ENCODE peak calls at places on chromosomes 5 and 9, in ten cellular contexts. One of them, this sample, is unnamed.

GRCh38 chr5:138686668-138687067 is 66.6 kb upstream of the CTNNA1 start:
- DNase-seq in IMR-90: peak; percentile 51
- DNase-seq in heart right ventricle: no peak
- DNase-seq in A549: no peak
- DNase-seq in hepatocyte: no peak
- DNase-seq in body of pancreas: no peak
- DNase-seq in pancreas: no peak
- DNase-seq in esophagus squamous epithelium: no peak
- DNase-seq in caudate nucleus: no peak
- DNase-seq in right atrium auricular region: no peak
- DNase-seq in this sample: no peak

GRCh38 chr5:35246928-35247644 is 16.8 kb upstream of the PRLR start:
- DNase-seq in IMR-90: no peak
- DNase-seq in heart right ventricle: peak; percentile 35
- DNase-seq in A549: no peak
- DNase-seq in hepatocyte: peak; percentile 43
- DNase-seq in body of pancreas: peak; percentile 82
- DNase-seq in pancreas: peak; percentile 76
- DNase-seq in esophagus squamous epithelium: no peak
- DNase-seq in caudate nucleus: no peak
- DNase-seq in right atrium auricular region: no peak
- DNase-seq in this sample: peak; percentile 2

GRCh38 chr9:107706706-107707105 is 217.1 kb upstream of the KLF4 start:
- DNase-seq in IMR-90: no peak
- DNase-seq in heart right ventricle: no peak
- DNase-seq in A549: no peak
- DNase-seq in hepatocyte: no peak
- DNase-seq in body of pancreas: no peak
- DNase-seq in pancreas: no peak
- DNase-seq in esophagus squamous epithelium: no peak
- DNase-seq in caudate nucleus: no peak
- DNase-seq in right atrium auricular region: no peak
- DNase-seq in this sample: no peak

GRCh38 chr9:93600504-93600903 is 24.1 kb downstream of the PHF2 start:
- DNase-seq in IMR-90: no peak
- DNase-seq in heart right ventricle: no peak
- DNase-seq in A549: no peak
- DNase-seq in hepatocyte: no peak
- DNase-seq in body of pancreas: no peak
- DNase-seq in pancreas: no peak
- DNase-seq in esophagus squamous epithelium: no peak
- DNase-seq in caudate nucleus: no peak
- DNase-seq in right atrium auricular region: peak; percentile 50
- DNase-seq in this sample: no peak

GRCh38 chr5:13878357-13878756 is 66.1 kb downstream of the DNAH5 start:
- DNase-seq in IMR-90: no peak
- DNase-seq in heart right ventricle: no peak
- DNase-seq in A549: no peak
- DNase-seq in hepatocyte: no peak
- DNase-seq in body of pancreas: no peak
- DNase-seq in pancreas: no peak
- DNase-seq in esophagus squamous epithelium: no peak
- DNase-seq in caudate nucleus: no peak
- DNase-seq in right atrium auricular region: no peak
- DNase-seq in this sample: no peak

GRCh38 chr9:100690438-100690837 is 112.6 kb downstream of the CAVIN4 start:
- DNase-seq in IMR-90: no peak
- DNase-seq in heart right ventricle: no peak
- DNase-seq in A549: no peak
- DNase-seq in hepatocyte: no peak
- DNase-seq in body of pancreas: no peak
- DNase-seq in pancreas: no peak
- DNase-seq in esophagus squamous epithelium: no peak
- DNase-seq in caudate nucleus: no peak
- DNase-seq in right atrium auricular region: no peak
- DNase-seq in this sample: no peak

GRCh38 chr5:143011621-143012020 is 241.4 kb downstream of the ARHGAP26 start:
- DNase-seq in IMR-90: peak; percentile 83
- DNase-seq in heart right ventricle: no peak
- DNase-seq in A549: no peak
- DNase-seq in hepatocyte: no peak
- DNase-seq in body of pancreas: no peak
- DNase-seq in pancreas: no peak
- DNase-seq in esophagus squamous epithelium: no peak
- DNase-seq in caudate nucleus: no peak
- DNase-seq in right atrium auricular region: no peak
- DNase-seq in this sample: no peak

GRCh38 chr9:78791779-78792178 is 494.9 kb downstream of the PSAT1 start:
- DNase-seq in IMR-90: no peak
- DNase-seq in heart right ventricle: no peak
- DNase-seq in A549: no peak
- DNase-seq in hepatocyte: no peak
- DNase-seq in body of pancreas: no peak
- DNase-seq in pancreas: no peak
- DNase-seq in esophagus squamous epithelium: no peak
- DNase-seq in caudate nucleus: no peak
- DNase-seq in right atrium auricular region: no peak
- DNase-seq in this sample: no peak

GRCh38 chr5:172902497-172903472 is 56.4 kb upstream of the RPL26L1 start:
- DNase-seq in IMR-90: peak; percentile 99
- DNase-seq in heart right ventricle: peak; percentile 81
- DNase-seq in A549: peak; percentile 82
- DNase-seq in hepatocyte: peak; percentile 89
- DNase-seq in body of pancreas: peak; percentile 87
- DNase-seq in pancreas: peak; percentile 83
- DNase-seq in esophagus squamous epithelium: no peak
- DNase-seq in caudate nucleus: no peak
- DNase-seq in right atrium auricular region: peak; percentile 84
- DNase-seq in this sample: no peak

GRCh38 chr9:129008469-129008965 is 19.6 kb downstream of the SH3GLB2 start:
- DNase-seq in IMR-90: no peak
- DNase-seq in heart right ventricle: no peak
- DNase-seq in A549: no peak
- DNase-seq in hepatocyte: peak; percentile 8
- DNase-seq in body of pancreas: no peak
- DNase-seq in pancreas: no peak
- DNase-seq in esophagus squamous epithelium: no peak
- DNase-seq in caudate nucleus: no peak
- DNase-seq in right atrium auricular region: no peak
- DNase-seq in this sample: no peak

GRCh38 chr9:35906923-35907699 is 1.1 kb downstream of the HRCT1 start:
- DNase-seq in IMR-90: peak; percentile 75
- DNase-seq in heart right ventricle: peak; percentile 61
- DNase-seq in A549: no peak
- DNase-seq in hepatocyte: peak; percentile 68
- DNase-seq in body of pancreas: no peak
- DNase-seq in pancreas: no peak
- DNase-seq in esophagus squamous epithelium: no peak
- DNase-seq in caudate nucleus: no peak
- DNase-seq in right atrium auricular region: peak; percentile 87
- DNase-seq in this sample: no peak

GRCh38 chr9:84357235-84357634 is 16.7 kb upstream of the SLC28A3 start:
- DNase-seq in IMR-90: no peak
- DNase-seq in heart right ventricle: no peak
- DNase-seq in A549: no peak
- DNase-seq in hepatocyte: no peak
- DNase-seq in body of pancreas: no peak
- DNase-seq in pancreas: no peak
- DNase-seq in esophagus squamous epithelium: no peak
- DNase-seq in caudate nucleus: no peak
- DNase-seq in right atrium auricular region: no peak
- DNase-seq in this sample: no peak

GRCh38 chr9:94922691-94923107 is 196.2 kb downstream of the AOPEP start:
- DNase-seq in IMR-90: peak; percentile 64
- DNase-seq in heart right ventricle: no peak
- DNase-seq in A549: no peak
- DNase-seq in hepatocyte: no peak
- DNase-seq in body of pancreas: no peak
- DNase-seq in pancreas: no peak
- DNase-seq in esophagus squamous epithelium: no peak
- DNase-seq in caudate nucleus: no peak
- DNase-seq in right atrium auricular region: peak; percentile 78
- DNase-seq in this sample: no peak

GRCh38 chr5:98975682-98976407 is 47.0 kb upstream of the CHD1 start:
- DNase-seq in IMR-90: peak; percentile 5
- DNase-seq in heart right ventricle: no peak
- DNase-seq in A549: no peak
- DNase-seq in hepatocyte: no peak
- DNase-seq in body of pancreas: no peak
- DNase-seq in pancreas: no peak
- DNase-seq in esophagus squamous epithelium: no peak
- DNase-seq in caudate nucleus: no peak
- DNase-seq in right atrium auricular region: no peak
- DNase-seq in this sample: no peak
- H3K27ac ChIP-seq in IMR-90: no peak overlapping the region
- H3K27ac ChIP-seq in heart right ventricle: no peak overlapping the region
- H3K27ac ChIP-seq in A549: no peak overlapping the region
- H3K27ac ChIP-seq in hepatocyte: peak overlapping the region; percentile 45
- H3K27ac ChIP-seq in body of pancreas: no peak overlapping the region
- H3K27ac ChIP-seq in pancreas: no peak overlapping the region
- H3K27ac ChIP-seq in esophagus squamous epithelium: no peak overlapping the region
- H3K27ac ChIP-seq in caudate nucleus: no peak overlapping the region
- H3K27ac ChIP-seq in right atrium auricular region: no peak overlapping the region
- H3K27ac ChIP-seq in this sample: no peak overlapping the region

DNA sequence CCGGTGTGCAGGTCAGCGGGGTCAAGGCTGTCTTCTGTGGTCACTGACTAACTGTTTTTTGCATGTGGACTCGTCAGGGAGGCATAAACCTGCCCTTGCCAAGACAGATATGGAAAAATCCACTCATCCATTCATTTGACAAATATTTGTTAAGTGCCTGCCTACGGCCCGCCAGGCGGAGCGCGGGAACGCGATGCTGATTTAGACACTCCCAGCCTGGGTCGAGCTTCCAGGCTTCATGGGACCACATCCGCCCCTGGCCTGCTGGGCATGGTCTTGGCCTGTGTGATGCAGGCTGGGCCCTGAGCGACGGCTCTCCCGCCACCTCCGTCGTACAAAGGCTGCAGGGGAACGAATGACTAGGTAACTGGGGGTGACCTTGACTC is 18.1 kb downstream of the MYMK start:
- DNase-seq in IMR-90: peak; percentile 89
- DNase-seq in heart right ventricle: no peak
- DNase-seq in A549: no peak
- DNase-seq in hepatocyte: no peak
- DNase-seq in body of pancreas: peak; percentile 57
- DNase-seq in pancreas: no peak
- DNase-seq in esophagus squamous epithelium: no peak
- DNase-seq in caudate nucleus: no peak
- DNase-seq in right atrium auricular region: peak; percentile 92
- DNase-seq in this sample: no peak
- H3K27ac ChIP-seq in IMR-90: no peak overlapping the region
- H3K27ac ChIP-seq in heart right ventricle: peak overlapping the region; percentile 57
- H3K27ac ChIP-seq in A549: no peak overlapping the region
- H3K27ac ChIP-seq in hepatocyte: no peak overlapping the region
- H3K27ac ChIP-seq in body of pancreas: no peak overlapping the region
- H3K27ac ChIP-seq in pancreas: no peak overlapping the region
- H3K27ac ChIP-seq in esophagus squamous epithelium: peak overlapping the region; percentile 60
- H3K27ac ChIP-seq in caudate nucleus: no peak overlapping the region
- H3K27ac ChIP-seq in right atrium auricular region: peak overlapping the region; percentile 75
- H3K27ac ChIP-seq in this sample: no peak overlapping the region

GRCh38 chr5:167821669-167822068 is 469.8 kb upstream of the WWC1 start:
- DNase-seq in IMR-90: no peak
- DNase-seq in heart right ventricle: no peak
- DNase-seq in A549: no peak
- DNase-seq in hepatocyte: no peak
- DNase-seq in body of pancreas: no peak
- DNase-seq in pancreas: no peak
- DNase-seq in esophagus squamous epithelium: no peak
- DNase-seq in caudate nucleus: no peak
- DNase-seq in right atrium auricular region: no peak
- DNase-seq in this sample: no peak

GRCh38 chr5:167822241-167822640 is 469.2 kb upstream of the WWC1 start:
- DNase-seq in IMR-90: no peak
- DNase-seq in heart right ventricle: no peak
- DNase-seq in A549: no peak
- DNase-seq in hepatocyte: no peak
- DNase-seq in body of pancreas: no peak
- DNase-seq in pancreas: no peak
- DNase-seq in esophagus squamous epithelium: no peak
- DNase-seq in caudate nucleus: no peak
- DNase-seq in right atrium auricular region: no peak
- DNase-seq in this sample: no peak

GRCh38 chr5:167819406-167819805 is 472.0 kb upstream of the WWC1 start:
- DNase-seq in IMR-90: no peak
- DNase-seq in heart right ventricle: no peak
- DNase-seq in A549: no peak
- DNase-seq in hepatocyte: no peak
- DNase-seq in body of pancreas: no peak
- DNase-seq in pancreas: no peak
- DNase-seq in esophagus squamous epithelium: no peak
- DNase-seq in caudate nucleus: no peak
- DNase-seq in right atrium auricular region: no peak
- DNase-seq in this sample: no peak

GRCh38 chr5:167820266-167820988 is 471.0 kb upstream of the WWC1 start:
- DNase-seq in IMR-90: no peak
- DNase-seq in heart right ventricle: no peak
- DNase-seq in A549: no peak
- DNase-seq in hepatocyte: no peak
- DNase-seq in body of pancreas: no peak
- DNase-seq in pancreas: no peak
- DNase-seq in esophagus squamous epithelium: no peak
- DNase-seq in caudate nucleus: no peak
- DNase-seq in right atrium auricular region: no peak
- DNase-seq in this sample: no peak

GRCh38 chr5:167821096-167821590 is 470.3 kb upstream of the WWC1 start:
- DNase-seq in IMR-90: no peak
- DNase-seq in heart right ventricle: no peak
- DNase-seq in A549: no peak
- DNase-seq in hepatocyte: no peak
- DNase-seq in body of pancreas: no peak
- DNase-seq in pancreas: no peak
- DNase-seq in esophagus squamous epithelium: no peak
- DNase-seq in caudate nucleus: no peak
- DNase-seq in right atrium auricular region: no peak
- DNase-seq in this sample: no peak
- H3K27ac ChIP-seq in IMR-90: no peak overlapping the region
- H3K27ac ChIP-seq in heart right ventricle: no peak overlapping the region
- H3K27ac ChIP-seq in A549: no peak overlapping the region
- H3K27ac ChIP-seq in hepatocyte: no peak overlapping the region
- H3K27ac ChIP-seq in body of pancreas: no peak overlapping the region
- H3K27ac ChIP-seq in pancreas: no peak overlapping the region
- H3K27ac ChIP-seq in esophagus squamous epithelium: peak overlapping the region; percentile 66
- H3K27ac ChIP-seq in caudate nucleus: no peak overlapping the region
- H3K27ac ChIP-seq in right atrium auricular region: no peak overlapping the region
- H3K27ac ChIP-seq in this sample: no peak overlapping the region

GRCh38 chr5:72452515-72453259 is 54.5 kb downstream of the ZNF366 start:
- DNase-seq in IMR-90: peak; percentile 72
- DNase-seq in heart right ventricle: peak; percentile 87
- DNase-seq in A549: peak; percentile 79
- DNase-seq in hepatocyte: peak; percentile 71
- DNase-seq in body of pancreas: peak; percentile 78
- DNase-seq in pancreas: peak; percentile 74
- DNase-seq in esophagus squamous epithelium: no peak
- DNase-seq in caudate nucleus: no peak
- DNase-seq in right atrium auricular region: peak; percentile 92
- DNase-seq in this sample: no peak
- H3K27ac ChIP-seq in IMR-90: peak overlapping the region; percentile 90
- H3K27ac ChIP-seq in heart right ventricle: peak overlapping the region; percentile 96
- H3K27ac ChIP-seq in A549: peak overlapping the region; percentile 89
- H3K27ac ChIP-seq in hepatocyte: peak overlapping the region; percentile 87
- H3K27ac ChIP-seq in body of pancreas: peak overlapping the region; percentile 21
- H3K27ac ChIP-seq in pancreas: peak overlapping the region; percentile 59
- H3K27ac ChIP-seq in esophagus squamous epithelium: peak overlapping the region; percentile 92
- H3K27ac ChIP-seq in caudate nucleus: peak overlapping the region; percentile 69
- H3K27ac ChIP-seq in right atrium auricular region: peak overlapping the region; percentile 94
- H3K27ac ChIP-seq in this sample: no peak overlapping the region